ENCODE peak calls at places on chromosomes 6 and 20, in eight cellular contexts. V, S, J, R, T, B, K and M are unnamed samples.

GRCh38 chr20:37929366-37930014 is 26.6 kb downstream of the VSTM2L start:
- DNase-seq in K (no peak), B (no peak), R (no peak), S (no peak), V (no peak), J (no peak), T (no peak), M (no peak)

GRCh38 chr20:23879811-23880374 is 345 bp upstream of the CST5 start:
- DNase-seq in T (no peak), S (no peak), B (no peak), J (no peak), R (no peak), K (no peak), V (peak; percentile 66), M (no peak)

GRCh38 chr20:38874460-38875169 is 51.6 kb upstream of the FAM83D start:
- DNase-seq in R (no peak), K (no peak), V (no peak), T (no peak), J (no peak), B (no peak), S (no peak), M (no peak)

GRCh38 chr20:43124261-43124660 is 65.4 kb downstream of the PTPRT start:
- DNase-seq in B (no peak), T (no peak), J (no peak), S (no peak), K (no peak), R (no peak), V (no peak), M (no peak)

GRCh38 chr6:44001318-44001868 is 125.9 kb downstream of the MRPL14 start:
- DNase-seq in B (no peak), T (no peak), V (peak; percentile 68), S (no peak), K (no peak), R (no peak), J (no peak), M (no peak)

GRCh38 chr6:1770435-1770843 is 160.7 kb downstream of the FOXC1 start:
- DNase-seq in R (no peak), T (no peak), S (peak; percentile 18), K (peak; percentile 68), B (peak; percentile 16), J (no peak), V (no peak), M (no peak)

GRCh38 chr6:21922086-21922485 is 328.5 kb downstream of the SOX4 start:
- DNase-seq in S (no peak), K (no peak), B (no peak), R (no peak), V (no peak), J (no peak), T (no peak), M (no peak)

GRCh38 chr6:89817481-89817880 is 2.1 kb downstream of the MDN1 start:
- DNase-seq in S (no peak), K (no peak), V (no peak), R (no peak), J (no peak), T (no peak), B (no peak), M (no peak)

GRCh38 chr6:27178001-27178730 is 69.3 kb upstream of the PRSS16 start:
- DNase-seq in J (peak; percentile 65), B (peak; percentile 89), S (peak; percentile 91), R (no peak), K (peak; percentile 95), T (no peak), V (peak; percentile 69), M (no peak)

GRCh38 chr20:3045042-3045815 is 623 bp upstream of the MRPS26 start:
- DNase-seq in S (peak; percentile 54), R (no peak), K (peak; percentile 80), V (no peak), B (peak; percentile 72), J (no peak), T (no peak), M (peak; percentile 15)

GRCh38 chr6:109579361-109579760 is 96.3 kb upstream of the ZBTB24 start:
- DNase-seq in K (no peak), B (peak; percentile 1), V (no peak), T (no peak), R (no peak), J (no peak), S (no peak), M (no peak)

GRCh38 chr20:38252292-38253288 is 7.9 kb downstream of the KIAA1755 start:
- DNase-seq in V (no peak), J (no peak), B (peak; percentile 25), R (no peak), T (no peak), S (no peak), K (peak; percentile 87), M (no peak)

GRCh38 chr6:165468836-165469235 is 159.4 kb upstream of the C6orf118 start:
- DNase-seq in K (no peak), T (no peak), J (no peak), V (no peak), B (peak; percentile 67), R (no peak), S (peak; percentile 12), M (no peak)

GRCh38 chr6:129276461-129276860 is 393.5 kb downstream of the LAMA2 start:
- DNase-seq in R (no peak), T (no peak), S (no peak), V (no peak), B (no peak), J (no peak), K (no peak), M (no peak)

GRCh38 chr6:101666256-101666655 is 272.7 kb downstream of the GRIK2 start:
- DNase-seq in J (peak; percentile 43), R (no peak), S (peak; percentile 45), T (no peak), K (peak; percentile 73), B (peak; percentile 89), V (no peak), M (no peak)

GRCh38 chr20:8757146-8757545 is 311.7 kb upstream of the PLCB4 start:
- DNase-seq in R (no peak), V (no peak), B (peak; percentile 76), J (no peak), T (no peak), S (peak; percentile 66), K (peak; percentile 71), M (no peak)

GRCh38 chr6:16817594-16817993 is 56.3 kb upstream of the ATXN1 start:
- DNase-seq in S (no peak), R (no peak), J (no peak), B (no peak), K (no peak), V (no peak), T (no peak), M (no peak)

GRCh38 chr6:16822529-16822928 is 61.3 kb upstream of the ATXN1 start:
- DNase-seq in S (no peak), J (no peak), V (no peak), T (no peak), R (no peak), B (no peak), K (no peak), M (no peak)

GRCh38 chr6:16818992-16819626 is 57.8 kb upstream of the ATXN1 start:
- DNase-seq in R (no peak), T (no peak), B (no peak), V (no peak), K (no peak), S (no peak), J (no peak), M (no peak)

GRCh38 chr6:16821834-16822264 is 60.6 kb upstream of the ATXN1 start:
- DNase-seq in T (no peak), R (no peak), K (no peak), V (no peak), J (no peak), S (no peak), B (no peak), M (no peak)

GRCh38 chr6:16819752-16820151 is 58.5 kb upstream of the ATXN1 start:
- DNase-seq in S (no peak), B (peak; percentile 48), T (no peak), R (no peak), V (no peak), J (peak; percentile 13), K (no peak), M (no peak)
- TF ChIP-seq CTCF in S (peak; percentile 64), B (peak; percentile 49), T (peak; percentile 46), R (peak; percentile 30), V (no peak), J (peak; percentile 67), K (peak; percentile 45), M (no peak)

DNA sequence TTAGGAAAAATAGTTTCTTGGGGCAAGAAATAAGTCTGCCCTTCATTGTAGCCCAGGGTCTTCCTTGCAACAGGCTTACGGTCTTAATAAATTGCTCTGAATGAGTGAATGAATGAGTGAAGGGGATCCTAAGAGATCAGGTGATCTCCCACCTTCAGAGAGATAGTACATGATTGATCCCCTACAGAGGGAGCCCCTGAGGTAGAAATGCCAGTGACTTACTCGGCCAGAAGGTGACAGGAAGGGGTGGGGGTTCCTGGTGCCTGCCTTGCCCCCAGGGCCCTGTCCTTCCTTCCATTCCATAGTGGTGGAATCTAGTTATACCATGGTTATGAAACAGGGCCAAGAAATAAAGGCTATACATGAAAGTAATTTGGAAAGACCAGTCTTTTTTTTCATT is 215.3 kb upstream of the SSTR4 start:
- DNase-seq in T (no peak), K (no peak), B (no peak), S (no peak), R (no peak), V (no peak), J (no peak), M (no peak)
- TF ChIP-seq CTCF in T (no peak), K (no peak), B (no peak), S (no peak), R (no peak), V (no peak), J (no peak), M (no peak)

GRCh38 chr6:140538926-140539325 is 1164.5 kb upstream of the CITED2 start:
- DNase-seq in R (no peak), T (no peak), V (no peak), K (peak; percentile 38), J (no peak), B (peak; percentile 8), S (no peak), M (no peak)
- TF ChIP-seq CTCF in R (no peak), T (no peak), V (no peak), K (no peak), J (peak; percentile 28), B (no peak), S (peak; percentile 14), M (no peak)

DNA sequence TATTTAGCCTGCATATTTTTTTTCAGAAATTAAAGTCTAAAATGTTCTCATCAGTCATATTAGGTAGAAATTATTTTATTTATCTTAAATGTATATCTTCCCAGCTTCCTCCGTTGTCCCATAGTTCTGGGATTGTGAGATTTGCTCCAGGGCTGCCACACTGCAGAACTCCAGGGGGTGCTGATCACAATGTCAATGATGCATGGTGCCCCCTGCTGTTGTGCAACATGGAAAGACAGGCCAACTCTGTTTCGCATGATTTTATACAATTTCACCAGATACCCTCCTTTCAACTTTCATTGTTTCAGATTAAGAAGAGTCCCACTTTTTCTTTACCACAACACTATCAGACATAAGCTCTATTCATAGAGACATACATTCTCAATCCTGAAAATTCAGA is 35.9 kb downstream of the ID4 start:
- DNase-seq in V (no peak), J (no peak), S (no peak), B (no peak), R (no peak), K (no peak), T (no peak), M (no peak)
- TF ChIP-seq CTCF in V (no peak), J (peak; percentile 52), S (peak; percentile 38), B (no peak), R (peak; percentile 30), K (peak; percentile 8), T (peak; percentile 9), M (no peak)